ENCODE peak calls at places on chromosomes 1 and 21, in four cellular contexts. W is H54, T is body of pancreas, Y is NCI-H1092 treated with DMSO at 0.1 percent for 48 hours. C is an unnamed sample.

GRCh38 chr1:39116868-39117728 is 87.4 kb upstream of the MACF1 start:
- DNase-seq in W (no peak), T (no peak), Y (no peak), C (no peak)

GRCh38 chr21:45861156-45861870 is 120.3 kb upstream of the COL6A1 start:
- DNase-seq in W (no peak), T (no peak), Y (no peak), C (no peak)

GRCh38 chr1:218557731-218558130 is 212.6 kb downstream of the TGFB2 start:
- DNase-seq in T (peak; percentile 41), Y (peak; percentile 94), W (no peak), C (no peak)

GRCh38 chr1:103514920-103515503 is 10.5 kb upstream of the RNPC3 start:
- DNase-seq in Y (peak; percentile 34), W (no peak), T (no peak), C (peak; percentile 74)

GRCh38 chr1:14323665-14324630 is 274.5 kb upstream of the KAZN start:
- DNase-seq in W (no peak), T (no peak), Y (no peak), C (peak; percentile 67)

GRCh38 chr1:224058303-224058702 is 55.6 kb upstream of the FBXO28 start:
- DNase-seq in Y (no peak), T (no peak), W (no peak), C (no peak)

GRCh38 chr1:12594966-12595838 is 22.8 kb downstream of the DHRS3 start:
- DNase-seq in W (no peak), T (peak; percentile 31), Y (no peak), C (no peak)

GRCh38 chr1:162145280-162145965 is 75.9 kb downstream of the NOS1AP start:
- DNase-seq in Y (peak; percentile 75), W (no peak), T (no peak), C (peak; percentile 63)

GRCh38 chr1:30693820-30694219 is 29.6 kb downstream of the MATN1 start:
- DNase-seq in W (no peak), T (no peak), Y (no peak), C (no peak)

GRCh38 chr1:245255783-245256182 is 101.0 kb downstream of the KIF26B start:
- DNase-seq in T (no peak), Y (no peak), W (no peak), C (no peak)

GRCh38 chr1:243686149-243686548 is 163.9 kb downstream of the AKT3 start:
- DNase-seq in T (no peak), Y (no peak), W (no peak), C (no peak)

GRCh38 chr1:168089326-168089978 is 47.3 kb downstream of the GPR161 start:
- DNase-seq in T (no peak), Y (no peak), W (no peak), C (no peak)

GRCh38 chr1:3869751-3870301 is 12.6 kb downstream of the DFFB start:
- DNase-seq in Y (no peak), W (peak; percentile 77), T (no peak), C (no peak)

GRCh38 chr1:29808141-29808995 is 572.0 kb downstream of the PTPRU start:
- DNase-seq in W (no peak), T (no peak), Y (no peak), C (no peak)

GRCh38 chr1:36386262-36387140 is 777 bp upstream of the STK40 start:
- DNase-seq in W (peak; percentile 87), T (peak; percentile 87), Y (peak; percentile 64), C (peak; percentile 84)

GRCh38 chr1:201490708-201491131 is 16.2 kb downstream of the CSRP1 start:
- DNase-seq in Y (no peak), T (no peak), W (no peak), C (no peak)

GRCh38 chr21:14889080-14889805 is 175.6 kb downstream of the NRIP1 start:
- DNase-seq in T (no peak), Y (no peak), W (no peak), C (no peak)

GRCh38 chr1:160781914-160782689 is 13.9 kb upstream of the LY9 start:
- DNase-seq in T (peak; percentile 45), W (no peak), Y (no peak), C (no peak)

GRCh38 chr1:193185861-193186714 is at the start of gene B3GALT2:
- DNase-seq in Y (peak; percentile 95), W (no peak), T (no peak), C (peak; percentile 49)

GRCh38 chr1:184191181-184191601 is 139.7 kb downstream of the TSEN15 start:
- DNase-seq in T (peak; percentile 13), W (no peak), Y (no peak), C (no peak)

GRCh38 chr1:94832446-94832845 is 12.3 kb downstream of the SLC44A3 start:
- DNase-seq in T (no peak), W (no peak), Y (no peak), C (no peak)

GRCh38 chr21:37658994-37659458 is 257.2 kb downstream of the KCNJ6 start:
- DNase-seq in T (peak; percentile 37), W (peak; percentile 76), Y (no peak), C (no peak)

GRCh38 chr1:226619031-226619430 is 70.5 kb downstream of the STUM start:
- DNase-seq in W (no peak), T (no peak), Y (no peak), C (no peak)

GRCh38 chr1:10630661-10631120 is 155.9 kb downstream of the PEX14 start:
- DNase-seq in T (peak; percentile 6), Y (no peak), W (no peak), C (no peak)

GRCh38 chr1:6385673-6386191 is 7.8 kb downstream of the ACOT7 start:
- DNase-seq in W (peak; percentile 63), T (no peak), Y (peak; percentile 85), C (peak; percentile 64)

GRCh38 chr1:209554761-209555611 is 28.5 kb upstream of the CAMK1G start:
- DNase-seq in T (no peak), Y (no peak), W (no peak), C (no peak)

GRCh38 chr21:27582246-27582945 is 615.5 kb upstream of the ADAMTS5 start:
- DNase-seq in Y (no peak), W (no peak), T (no peak), C (no peak)

GRCh38 chr1:35191429-35192055 is 1.4 kb downstream of the SFPQ start:
- DNase-seq in W (no peak), T (no peak), Y (no peak), C (no peak)

GRCh38 chr1:209207701-209208286 is 375.7 kb upstream of the CAMK1G start:
- DNase-seq in W (peak; percentile 51), T (peak; percentile 56), Y (peak; percentile 72), C (peak; percentile 73)

GRCh38 chr1:31861346-31861745 is 45.5 kb upstream of the SPOCD1 start:
- DNase-seq in T (no peak), Y (no peak), W (no peak), C (no peak)

GRCh38 chr1:75265792-75266191 is 131.6 kb downstream of the LHX8 start:
- DNase-seq in Y (peak; percentile 33), T (no peak), W (no peak), C (peak; percentile 34)

GRCh38 chr1:16204216-16204615 is 8.2 kb downstream of the ARHGEF19 start:
- DNase-seq in Y (no peak), T (no peak), W (no peak), C (no peak)

GRCh38 chr21:30733026-30733425 is 14.0 kb downstream of the KRTAP21-2 start:
- DNase-seq in T (no peak), Y (no peak), W (no peak), C (peak; percentile 6)

GRCh38 chr1:24311731-24312130 is 7.4 kb upstream of the GRHL3 start:
- DNase-seq in T (no peak), W (no peak), Y (no peak), C (peak; percentile 12)

GRCh38 chr1:116711061-116711582 is 43.1 kb upstream of the CD2 start:
- DNase-seq in W (no peak), Y (peak; percentile 78), T (no peak), C (no peak)

GRCh38 chr1:52691856-52692255 is 6.3 kb downstream of the COA7 start:
- DNase-seq in T (no peak), Y (no peak), W (no peak), C (no peak)

GRCh38 chr1:67540733-67541125 is 110.5 kb upstream of the SERBP1 start:
- DNase-seq in W (no peak), T (no peak), Y (no peak), C (no peak)

GRCh38 chr1:225842788-225843425 is 33.0 kb downstream of the EPHX1 start:
- DNase-seq in T (no peak), W (no peak), Y (no peak), C (no peak)

GRCh38 chr1:14773621-14774020 is 175.1 kb downstream of the KAZN start:
- DNase-seq in Y (no peak), W (no peak), T (no peak), C (no peak)